ENCODE peak calls at places on chromosomes 12 and 14, in nine cellular contexts. O, V, G, T, J, B, M, Z and Q are unnamed samples. For H3K27me3, the result is how much of the 10 kb centered on the place peaks cover.

GRCh38 chr12:27780612-27781408 is 774 bp upstream of the MANSC4 start:
- DNase-seq in O (no peak), V (peak), G (peak), T (peak), J (peak), B (peak), M (peak), Z (no peak), Q (peak)

GRCh38 chr14:64218344-64219240 is 75.6 kb downstream of the ESR2 start:
- DNase-seq in O (no peak), V (peak), G (peak), T (no peak), J (no peak), B (no peak), M (no peak), Z (no peak), Q (no peak)

GRCh38 chr12:96402061-96402460 is 1.8 kb upstream of the CDK17 start:
- DNase-seq in O (no peak), V (no peak), G (no peak), T (no peak), J (no peak), B (no peak), M (no peak), Z (no peak), Q (no peak)

GRCh38 chr14:95980402-95980801 is 58.8 kb upstream of the C14orf132 start:
- DNase-seq in O (no peak), V (no peak), G (no peak), T (no peak), J (no peak), B (no peak), M (no peak), Z (no peak), Q (no peak)

GRCh38 chr14:38948171-38948570 is 154.9 kb downstream of the SEC23A start:
- DNase-seq in O (no peak), V (no peak), G (peak), T (no peak), J (no peak), B (no peak), M (no peak), Z (no peak), Q (no peak)

GRCh38 chr14:104150201-104151027 is 12.0 kb downstream of the KIF26A start:
- DNase-seq in O (no peak), V (no peak), G (peak), T (no peak), J (no peak), B (peak), M (no peak), Z (no peak), Q (no peak)

GRCh38 chr14:89501381-89501780 is 84.3 kb upstream of the FOXN3 start:
- DNase-seq in O (no peak), V (no peak), G (no peak), T (no peak), J (no peak), B (no peak), M (no peak), Z (no peak), Q (no peak)

GRCh38 chr12:66662729-66663128 is 16.1 kb downstream of the GRIP1 start:
- DNase-seq in O (no peak), V (no peak), G (peak), T (no peak), J (no peak), B (peak), M (no peak), Z (no peak), Q (no peak)

GRCh38 chr14:54001189-54001878 is 44.7 kb upstream of the BMP4 start:
- DNase-seq in O (no peak), V (no peak), G (peak), T (no peak), J (no peak), B (no peak), M (no peak), Z (no peak), Q (no peak)

GRCh38 chr14:37592288-37593274 is 2.5 kb downstream of the FOXA1 start:
- DNase-seq in O (no peak), V (no peak), G (no peak), T (no peak), J (no peak), B (no peak), M (no peak), Z (no peak), Q (peak)

GRCh38 chr12:81976661-81977060 is 217.5 kb upstream of the PPFIA2 start:
- DNase-seq in O (no peak), V (no peak), G (no peak), T (no peak), J (no peak), B (no peak), M (no peak), Z (no peak), Q (no peak)

GRCh38 chr12:563250-563781 is 99.9 kb downstream of the NINJ2 start:
- DNase-seq in O (no peak), V (no peak), G (no peak), T (no peak), J (no peak), B (no peak), M (peak), Z (no peak), Q (no peak)

GRCh38 chr14:68688872-68689371 is 103.9 kb downstream of the ZFP36L1 start:
- DNase-seq in O (no peak), V (no peak), G (peak), T (no peak), J (no peak), B (peak), M (no peak), Z (no peak), Q (no peak)

GRCh38 chr14:81162941-81163340 is 57.8 kb downstream of the GTF2A1 start:
- DNase-seq in O (no peak), V (no peak), G (no peak), T (no peak), J (no peak), B (peak), M (no peak), Z (no peak), Q (no peak)

GRCh38 chr12:3003593-3003992 is 44.4 kb downstream of the TEAD4 start:
- DNase-seq in O (no peak), V (no peak), G (no peak), T (no peak), J (peak), B (no peak), M (no peak), Z (no peak), Q (no peak)

GRCh38 chr12:21073822-21074460 is 57.1 kb upstream of the SLCO1B1 start:
- DNase-seq in O (no peak), V (no peak), G (no peak), T (peak), J (no peak), B (peak), M (no peak), Z (no peak), Q (peak)

GRCh38 chr12:114700392-114701103 is 16.6 kb upstream of the TBX3 start:
- DNase-seq in O (no peak), V (no peak), G (peak), T (no peak), J (no peak), B (no peak), M (no peak), Z (no peak), Q (no peak)

GRCh38 chr12:12764824-12765223 is 20.6 kb upstream of the APOLD1 start:
- DNase-seq in O (no peak), V (no peak), G (no peak), T (no peak), J (no peak), B (no peak), M (no peak), Z (no peak), Q (no peak)

GRCh38 chr12:40224439-40225291 is at the start of gene LRRK2:
- DNase-seq in O (peak), V (peak), G (peak), T (peak), J (peak), B (peak), M (no peak), Z (no peak), Q (peak)

GRCh38 chr12:30448038-30448437 is 247.6 kb downstream of the IPO8 start:
- DNase-seq in O (no peak), V (no peak), G (peak), T (no peak), J (no peak), B (no peak), M (no peak), Z (no peak), Q (no peak)

GRCh38 chr12:127174881-127175280 is 1092.1 kb upstream of the TMEM132C start:
- DNase-seq in O (no peak), V (no peak), G (no peak), T (no peak), J (no peak), B (no peak), M (no peak), Z (no peak), Q (no peak)

GRCh38 chr12:121366063-121366459 is 13.8 kb upstream of the ANAPC5 start:
- DNase-seq in O (no peak), V (no peak), G (no peak), T (no peak), J (no peak), B (no peak), M (no peak), Z (no peak), Q (no peak)

GRCh38 chr14:59336078-59336477 is 129.1 kb downstream of the GPR135 start:
- DNase-seq in O (no peak), V (no peak), G (peak), T (no peak), J (no peak), B (no peak), M (no peak), Z (no peak), Q (no peak)

GRCh38 chr14:47040490-47040889 is 388.9 kb upstream of the RPL10L start:
- DNase-seq in O (no peak), V (no peak), G (no peak), T (peak), J (no peak), B (peak), M (no peak), Z (no peak), Q (no peak)

GRCh38 chr14:64217747-64218146 is 76.4 kb downstream of the ESR2 start:
- DNase-seq in O (no peak), V (no peak), G (no peak), T (no peak), J (no peak), B (no peak), M (no peak), Z (no peak), Q (no peak)

GRCh38 chr12:12266873-12267634 is at the start of gene LRP6:
- DNase-seq in O (peak), V (peak), G (peak), T (peak), J (peak), B (peak), M (peak), Z (peak), Q (peak)

GRCh38 chr14:37901978-37902377 is 305.7 kb upstream of the SSTR1 start:
- DNase-seq in O (no peak), V (peak), G (no peak), T (no peak), J (peak), B (no peak), M (no peak), Z (no peak), Q (no peak)

GRCh38 chr14:101563654-101564443 is 2.6 kb downstream of the DIO3 start:
- DNase-seq in O (no peak), V (no peak), G (no peak), T (no peak), J (peak), B (no peak), M (no peak), Z (no peak), Q (peak)

GRCh38 chr14:101564444-101564776 is 3.1 kb downstream of the DIO3 start:
- DNase-seq in O (no peak), V (no peak), G (no peak), T (no peak), J (peak), B (no peak), M (no peak), Z (no peak), Q (no peak)

GRCh38 chr14:101563352-101563653 is 2.0 kb downstream of the DIO3 start:
- DNase-seq in O (no peak), V (no peak), G (no peak), T (no peak), J (no peak), B (no peak), M (no peak), Z (no peak), Q (no peak)

GRCh38 chr14:101567252-101567651 is 6.0 kb downstream of the DIO3 start:
- DNase-seq in O (no peak), V (no peak), G (no peak), T (no peak), J (no peak), B (no peak), M (no peak), Z (no peak), Q (no peak)

DNA sequence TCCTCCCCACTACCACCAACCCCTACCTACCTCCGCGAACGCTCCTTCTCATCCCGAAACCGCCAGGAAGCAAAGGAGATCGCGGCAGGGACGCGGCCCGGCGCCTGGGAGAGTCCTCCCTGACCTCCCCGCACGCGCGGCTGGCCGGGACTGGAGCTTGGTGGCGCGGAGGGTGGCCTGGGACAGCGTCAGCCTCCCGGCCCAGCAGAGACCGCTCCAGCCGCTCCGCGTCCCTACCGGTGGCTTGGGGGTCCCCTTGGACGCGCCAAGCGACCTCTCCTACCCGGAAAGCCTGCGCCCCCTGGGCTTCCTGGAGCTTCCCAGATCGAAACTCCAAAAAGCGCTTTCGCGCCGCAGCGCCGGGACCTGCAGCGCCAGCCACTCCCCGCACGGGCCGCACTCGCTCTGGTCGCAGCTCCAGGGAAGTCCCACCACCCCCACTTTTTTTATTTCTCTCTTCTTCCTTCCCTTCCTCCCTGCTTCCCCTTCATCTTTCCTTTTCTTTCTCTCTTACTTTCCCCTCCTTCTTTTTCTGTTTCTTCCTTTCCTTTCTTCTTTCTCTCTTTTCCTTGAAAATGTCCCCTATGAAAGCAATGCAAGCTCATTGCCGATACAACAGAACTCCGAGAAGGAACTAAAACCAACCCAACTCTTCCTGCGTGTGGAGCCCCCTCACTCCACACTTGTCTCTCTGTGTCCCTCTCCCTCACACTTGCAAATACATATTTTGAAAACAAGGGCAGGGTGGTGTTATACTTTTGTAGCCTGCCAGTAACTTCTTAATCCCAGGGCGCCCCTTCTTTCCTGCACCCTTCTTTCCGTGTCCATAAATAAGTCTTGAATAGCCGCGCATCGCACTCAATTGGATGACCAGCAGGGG is 3.8 kb downstream of the DIO3 start:
- DNase-seq in O (no peak), V (no peak), G (no peak), T (no peak), J (peak), B (no peak), M (no peak), Z (no peak), Q (no peak)
- H3K27me3 ChIP-seq in O (under half), V (half or more), G (half or more), T (half or more), J (under half), B (half or more), M (under half), Z (under half), Q (under half)

GRCh38 chr14:56081139-56081538 is 37.1 kb upstream of the PELI2 start:
- DNase-seq in O (no peak), V (no peak), G (no peak), T (no peak), J (no peak), B (no peak), M (no peak), Z (no peak), Q (no peak)

GRCh38 chr14:56073783-56074182 is 44.4 kb upstream of the PELI2 start:
- DNase-seq in O (no peak), V (no peak), G (no peak), T (no peak), J (no peak), B (no peak), M (no peak), Z (no peak), Q (no peak)

GRCh38 chr14:56075301-56075700 is 42.9 kb upstream of the PELI2 start:
- DNase-seq in O (no peak), V (no peak), G (no peak), T (no peak), J (no peak), B (no peak), M (no peak), Z (no peak), Q (no peak)
- H3K27me3 ChIP-seq in O (under half), V (under half), G (under half), T (under half), J (under half), B (under half), M (under half), Z (under half), Q (under half)

GRCh38 chr14:99273025-99273723 is 1.2 kb upstream of the BCL11B start:
- DNase-seq in O (peak), V (no peak), G (peak), T (no peak), J (no peak), B (no peak), M (peak), Z (no peak), Q (no peak)

GRCh38 chr14:99276482-99276881 is 4.5 kb upstream of the BCL11B start:
- DNase-seq in O (no peak), V (no peak), G (no peak), T (no peak), J (no peak), B (no peak), M (no peak), Z (no peak), Q (no peak)

GRCh38 chr14:99275222-99275584 is 3.2 kb upstream of the BCL11B start:
- DNase-seq in O (no peak), V (no peak), G (no peak), T (no peak), J (no peak), B (no peak), M (peak), Z (no peak), Q (no peak)

GRCh38 chr14:99273724-99274345 is 1.8 kb upstream of the BCL11B start:
- DNase-seq in O (no peak), V (no peak), G (peak), T (no peak), J (no peak), B (no peak), M (no peak), Z (no peak), Q (no peak)

DNA sequence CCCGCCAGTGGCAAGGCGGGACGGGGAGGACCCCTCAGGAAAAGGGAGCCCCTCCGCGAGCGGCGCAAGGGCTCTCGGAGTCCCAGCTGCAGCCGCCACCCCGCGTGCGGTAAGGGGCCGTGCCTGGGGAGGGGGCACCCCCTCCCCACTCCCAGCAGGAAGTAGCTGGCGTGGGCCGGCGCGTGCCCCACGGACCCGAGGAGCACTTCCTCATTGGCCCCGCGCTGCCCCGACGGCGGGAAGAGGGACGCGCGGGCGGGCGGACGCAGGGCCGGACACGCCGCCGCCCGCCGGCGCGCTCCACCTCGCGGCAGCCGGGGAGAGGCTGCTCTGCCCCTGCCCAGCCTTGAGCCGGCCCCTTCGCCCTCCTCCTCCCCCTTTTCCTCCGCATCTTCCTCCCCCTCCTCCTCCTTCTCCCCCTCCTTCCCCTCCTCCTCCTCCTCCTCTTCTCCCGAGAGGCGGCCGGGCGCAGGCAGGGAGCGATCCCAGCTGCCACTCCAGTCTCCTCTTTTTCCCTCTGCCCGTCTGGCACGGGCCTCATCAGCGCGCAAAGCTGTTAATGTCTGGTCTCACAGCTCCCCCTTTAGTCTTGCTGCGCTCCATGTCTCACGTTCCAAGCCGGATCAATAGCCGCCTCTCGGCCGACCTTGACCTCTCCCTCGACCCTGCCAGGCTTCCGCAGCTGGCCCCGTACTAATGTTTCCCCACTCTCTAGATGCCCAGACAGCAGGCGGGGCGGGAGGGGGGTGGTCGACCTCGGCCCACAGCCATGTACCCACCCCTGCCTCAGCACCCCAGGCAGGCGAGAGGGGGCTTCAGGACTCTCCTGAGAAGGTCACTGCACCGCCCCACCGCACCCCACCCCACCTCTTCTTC is 2.6 kb upstream of the BCL11B start:
- DNase-seq in O (peak), V (peak), G (peak), T (peak), J (peak), B (peak), M (peak), Z (no peak), Q (peak)
- H3K27me3 ChIP-seq in O (under half), V (half or more), G (half or more), T (under half), J (under half), B (under half), M (under half), Z (under half), Q (under half)

GRCh38 chr12:113465808-113466769 is 5.6 kb downstream of the LHX5 start:
- DNase-seq in O (no peak), V (no peak), G (no peak), T (no peak), J (no peak), B (no peak), M (no peak), Z (no peak), Q (no peak)
- H3K27me3 ChIP-seq in O (under half), V (half or more), G (half or more), T (half or more), J (half or more), B (half or more), M (under half), Z (half or more), Q (under half)

DNA sequence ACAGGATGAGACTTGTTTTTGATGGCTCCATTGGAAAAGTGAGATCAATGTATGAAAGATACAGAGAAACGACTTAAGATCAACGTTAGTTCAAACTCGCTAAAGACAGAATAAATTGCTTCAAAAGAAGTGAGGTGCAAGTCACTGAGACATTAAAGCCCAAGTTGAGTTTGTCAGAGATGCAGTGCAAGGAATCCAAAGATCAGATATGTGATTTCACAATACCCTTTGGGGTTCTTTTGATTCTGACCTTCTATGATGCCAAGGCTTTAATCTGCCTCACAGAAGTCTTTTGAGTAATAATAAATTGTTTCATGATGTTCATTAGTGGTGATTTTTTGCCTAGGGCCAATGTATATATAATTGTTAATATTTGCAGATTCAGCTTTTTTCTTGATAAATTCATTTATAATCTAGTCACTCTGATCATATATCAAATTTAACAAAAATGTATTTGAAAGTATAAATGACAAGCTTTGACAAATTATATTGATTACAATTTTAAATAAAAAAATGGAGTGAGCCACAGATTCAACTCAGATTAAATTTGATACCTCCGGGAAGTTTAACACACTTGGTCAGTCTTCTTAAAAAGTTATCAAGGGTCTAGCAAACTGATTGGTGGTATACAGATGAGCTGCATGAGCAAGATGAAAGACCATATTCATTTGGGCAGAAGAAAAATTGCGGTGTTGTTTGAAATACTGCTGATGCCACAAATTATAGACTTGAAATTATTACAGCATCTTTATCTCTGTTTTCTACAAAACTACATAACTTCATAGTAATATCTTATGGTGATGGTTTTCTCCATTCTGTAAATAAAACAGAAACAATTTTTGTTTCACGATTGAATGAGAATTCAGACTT is 144.8 kb upstream of the FAR2 start:
- DNase-seq in O (no peak), V (no peak), G (no peak), T (no peak), J (no peak), B (no peak), M (no peak), Z (no peak), Q (no peak)
- H3K27me3 ChIP-seq in O (under half), V (under half), G (under half), T (under half), J (under half), B (under half), M (under half), Z (under half), Q (under half)